ENCODE peak calls at places on chromosomes 7 and 10, in ten cellular contexts. W is activated T-cell treated with anti-CD3 and anti-CD28 coated beads for 1 hour, S is NCI-H345, P is progenitor cell of endocrine pancreas, L is HFFc6, F is choroid plexus epithelial cell, T is frontal cortex, E is thoracic aorta, D is NCI-H510A treated with DMSO at 0.1 percent for 48 hours, Y is SJSA1. K is an unnamed sample.

GRCh38 chr10:19498348-19499290 is 317.6 kb upstream of the PLXDC2 start:
- DNase-seq in T (no peak), W (no peak), Y (no peak), L (no peak), P (no peak), F (peak; percentile 63), S (no peak), E (no peak), D (no peak), K (peak; percentile 42)

GRCh38 chr10:15745748-15746147 is 26.0 kb upstream of the ITGA8 start:
- DNase-seq in L (no peak), D (no peak), P (no peak), E (no peak), F (peak; percentile 55), W (no peak), Y (no peak), S (no peak), T (no peak), K (no peak)

GRCh38 chr10:73910764-73911552 is at the start of gene PLAU:
- DNase-seq in L (no peak), D (peak; percentile 46), Y (peak; percentile 45), T (no peak), E (no peak), W (no peak), P (peak; percentile 41), F (no peak), S (peak; percentile 21), K (no peak)

GRCh38 chr7:88546808-88547207 is 212.7 kb upstream of the ZNF804B start:
- DNase-seq in Y (peak; percentile 33), L (no peak), E (no peak), F (peak; percentile 25), S (no peak), T (no peak), P (no peak), D (no peak), W (no peak), K (no peak)

GRCh38 chr7:98618786-98619185 is 1.7 kb downstream of the NPTX2 start:
- DNase-seq in T (no peak), P (no peak), L (no peak), W (no peak), Y (peak; percentile 20), F (no peak), E (no peak), S (no peak), D (no peak), K (no peak)

GRCh38 chr7:75033826-75034225 is 39.8 kb downstream of the RCC1L start:
- DNase-seq in L (no peak), T (no peak), S (no peak), Y (no peak), P (no peak), D (no peak), F (no peak), W (no peak), E (no peak), K (no peak)

GRCh38 chr10:3850999-3851937 is 66.3 kb upstream of the KLF6 start:
- DNase-seq in F (peak; percentile 92), D (no peak), S (no peak), E (no peak), T (no peak), P (no peak), W (no peak), Y (peak; percentile 76), L (peak; percentile 60), K (no peak)

GRCh38 chr10:22054946-22055345 is 51.4 kb upstream of the DNAJC1 start:
- DNase-seq in L (no peak), Y (no peak), F (peak; percentile 66), S (no peak), T (no peak), W (no peak), P (no peak), D (no peak), E (no peak), K (no peak)

GRCh38 chr10:100993986-100994708 is 5.5 kb upstream of the LZTS2 start:
- DNase-seq in D (peak; percentile 12), E (no peak), L (peak; percentile 35), W (no peak), S (peak; percentile 1), P (no peak), F (peak; percentile 58), T (no peak), Y (peak; percentile 65), K (no peak)

GRCh38 chr7:16114633-16115032 is 306.7 kb downstream of the CRPPA start:
- DNase-seq in D (no peak), E (no peak), F (peak; percentile 85), Y (peak; percentile 23), S (no peak), W (no peak), P (no peak), L (peak; percentile 33), T (no peak), K (no peak)

GRCh38 chr7:135884495-135885237 is 92.5 kb downstream of the MTPN start:
- DNase-seq in F (no peak), T (no peak), Y (no peak), D (no peak), S (no peak), E (no peak), W (no peak), L (no peak), P (no peak), K (no peak)

K was measured in lower leg skin.